ENCODE peak calls at places on chromosomes 6 and 20, in six cellular contexts. P is LNCaP clone FGC, C is body of pancreas, F is astrocyte of the spinal cord, U is AG10803, S is AG04450. Z is an unnamed sample.

GRCh38 chr6:113707194-113707593 is 150.0 kb upstream of the MARCKS start:
- DNase-seq in U (no peak), F (no peak), C (no peak), P (no peak), S (no peak), Z (no peak)

GRCh38 chr20:57835462-57836455 is 125.9 kb upstream of the PMEPA1 start:
- DNase-seq in S (no peak), P (no peak), U (no peak), F (no peak), C (no peak), Z (no peak)

GRCh38 chr6:135796884-135797283 is 54.6 kb upstream of the PDE7B start:
- DNase-seq in F (no peak), P (peak), C (no peak), U (peak), S (no peak), Z (no peak)

GRCh38 chr20:6663104-6663503 is 104.4 kb upstream of the BMP2 start:
- DNase-seq in U (no peak), S (no peak), P (no peak), F (no peak), C (no peak), Z (no peak)

GRCh38 chr6:41298785-41299498 is 12.5 kb upstream of the TREM1 start:
- DNase-seq in C (no peak), F (no peak), P (no peak), U (no peak), S (no peak), Z (no peak)

GRCh38 chr20:47246061-47246460 is 110.4 kb downstream of the ZMYND8 start:
- DNase-seq in S (no peak), C (no peak), P (no peak), U (no peak), F (no peak), Z (no peak)

GRCh38 chr6:3228046-3228671 is 706 bp upstream of the TUBB2B start:
- DNase-seq in U (no peak), F (no peak), S (no peak), P (no peak), C (no peak), Z (peak)

GRCh38 chr20:61520761-61521460 is 268.9 kb downstream of the CDH4 start:
- DNase-seq in F (peak), S (peak), P (no peak), C (no peak), U (peak), Z (no peak)

GRCh38 chr20:23446505-23446904 is 6.2 kb downstream of the CST11 start:
- DNase-seq in U (peak), P (no peak), S (no peak), F (peak), C (peak), Z (no peak)

GRCh38 chr6:30450908-30451818 is 38.1 kb upstream of the HLA-E start:
- DNase-seq in P (no peak), U (peak), C (no peak), F (peak), S (peak), Z (no peak)

GRCh38 chr6:42564496-42564890 is 664 bp downstream of the UBR2 start:
- DNase-seq in F (no peak), S (no peak), C (no peak), P (no peak), U (no peak), Z (no peak)

GRCh38 chr6:124870611-124871201 is 91.5 kb upstream of the RNF217 start:
- DNase-seq in C (no peak), F (peak), P (no peak), U (peak), S (peak), Z (no peak)

GRCh38 chr20:62818592-62819493 is 2.0 kb downstream of the COL9A3 start:
- DNase-seq in S (no peak), U (no peak), F (peak), P (no peak), C (peak), Z (peak)

GRCh38 chr6:56766806-56767178 is 124.1 kb upstream of the DST start:
- DNase-seq in P (no peak), C (no peak), U (peak), S (peak), F (peak), Z (no peak)

GRCh38 chr6:48476257-48476656 is 365.3 kb upstream of the PTCHD4 start:
- DNase-seq in S (no peak), U (no peak), P (peak), C (no peak), F (peak), Z (no peak)

DNA sequence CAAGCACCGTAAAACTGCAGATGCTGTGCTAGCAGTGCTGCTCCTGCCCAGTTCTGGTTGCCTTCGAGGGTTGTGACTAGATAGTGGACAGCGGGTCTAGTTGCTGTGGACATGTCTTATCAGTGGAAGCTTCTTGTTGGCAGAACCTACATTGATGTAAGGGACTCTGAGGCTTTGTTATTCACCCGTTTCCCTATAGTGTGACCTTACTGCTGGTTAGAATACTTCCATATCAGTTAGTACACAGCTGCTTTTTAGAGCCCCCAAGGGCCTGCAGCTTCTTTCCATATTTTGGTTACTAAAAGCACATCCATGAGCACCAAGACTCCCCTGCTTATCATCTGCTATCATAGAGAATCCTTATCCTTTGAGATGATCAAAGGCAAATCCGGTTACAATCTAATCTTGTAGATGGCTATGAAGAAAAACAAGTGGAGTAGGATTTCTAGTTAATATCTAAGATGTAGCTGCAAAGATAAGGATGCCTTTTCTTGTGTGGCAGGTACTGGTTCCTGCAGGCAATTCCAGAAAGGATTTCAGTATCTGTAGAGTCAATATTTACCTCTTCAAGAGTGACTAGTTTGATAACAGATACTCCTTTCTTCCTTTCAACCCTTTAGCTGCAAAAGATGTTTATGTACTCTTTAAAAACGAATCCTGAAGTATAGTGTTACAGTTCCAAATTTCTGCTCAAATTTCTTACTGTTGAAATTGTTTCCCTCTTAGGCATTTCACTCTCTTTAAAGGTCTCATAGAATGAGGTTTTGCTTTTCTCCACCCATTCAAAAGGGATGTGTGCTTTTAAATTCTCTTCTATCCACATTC is 163.6 kb downstream of the JARID2 start:
- DNase-seq in U (no peak), F (no peak), S (no peak), C (no peak), P (peak), Z (no peak)
- TF ChIP-seq CTCF in U (no peak), F (no peak), S (no peak), C (no peak), P (no peak), Z (no peak)

GRCh38 chr6:77123527-77123926 is 339.8 kb downstream of the HTR1B start:
- DNase-seq in U (no peak), P (no peak), F (no peak), S (no peak), C (no peak), Z (no peak)
- TF ChIP-seq CTCF in U (no peak), P (no peak), F (no peak), S (no peak), C (no peak), Z (no peak)

GRCh38 chr20:38726849-38727601 is 2.7 kb downstream of the SLC32A1 start:
- DNase-seq in C (peak), S (no peak), F (no peak), U (no peak), P (no peak), Z (peak)
- TF ChIP-seq CTCF in C (no peak), S (peak), F (peak), U (peak), P (peak), Z (no peak)

GRCh38 chr6:35757461-35758123 is 18.8 kb upstream of the CLPSL2 start:
- DNase-seq in S (no peak), F (peak), U (peak), C (no peak), P (no peak), Z (no peak)
- TF ChIP-seq CTCF in S (peak), F (peak), U (peak), C (peak), P (no peak), Z (no peak)

GRCh38 chr20:37943501-37944455 is 40.9 kb downstream of the VSTM2L start:
- DNase-seq in U (no peak), S (no peak), C (no peak), F (no peak), P (no peak), Z (peak)
- TF ChIP-seq CTCF in U (no peak), S (no peak), C (no peak), F (no peak), P (no peak), Z (no peak)

DNA sequence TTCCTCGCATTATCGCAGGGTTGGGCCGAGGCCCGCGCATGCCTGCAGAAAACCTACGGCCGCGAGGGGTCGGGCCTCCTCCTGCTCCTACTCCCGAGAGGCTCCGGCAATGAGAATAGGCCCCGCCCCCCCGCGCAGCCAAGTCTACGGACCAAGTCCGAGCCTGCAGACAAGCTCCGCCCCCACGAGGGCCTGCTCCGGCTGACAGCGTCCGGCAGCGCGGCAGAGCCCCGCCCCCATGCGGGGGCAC is 3.1 kb upstream of the GPSM3 start:
- DNase-seq in U (peak), F (peak), C (peak), P (peak), S (peak), Z (peak)
- TF ChIP-seq CTCF in U (peak), F (peak), C (peak), P (no peak), S (peak), Z (peak)

GRCh38 chr6:161835426-161836029 is 561.7 kb upstream of the AGPAT4 start:
- DNase-seq in F (peak), S (no peak), C (no peak), U (no peak), P (no peak), Z (no peak)

GRCh38 chr6:161837449-161837735 is 563.5 kb upstream of the AGPAT4 start:
- DNase-seq in P (no peak), U (no peak), C (no peak), F (no peak), S (no peak), Z (no peak)

GRCh38 chr6:161837854-161838253 is 564.0 kb upstream of the AGPAT4 start:
- DNase-seq in F (peak), C (no peak), S (no peak), U (no peak), P (no peak), Z (no peak)

GRCh38 chr6:161838306-161839035 is 564.6 kb upstream of the AGPAT4 start:
- DNase-seq in S (no peak), U (no peak), P (no peak), C (no peak), F (no peak), Z (no peak)

DNA sequence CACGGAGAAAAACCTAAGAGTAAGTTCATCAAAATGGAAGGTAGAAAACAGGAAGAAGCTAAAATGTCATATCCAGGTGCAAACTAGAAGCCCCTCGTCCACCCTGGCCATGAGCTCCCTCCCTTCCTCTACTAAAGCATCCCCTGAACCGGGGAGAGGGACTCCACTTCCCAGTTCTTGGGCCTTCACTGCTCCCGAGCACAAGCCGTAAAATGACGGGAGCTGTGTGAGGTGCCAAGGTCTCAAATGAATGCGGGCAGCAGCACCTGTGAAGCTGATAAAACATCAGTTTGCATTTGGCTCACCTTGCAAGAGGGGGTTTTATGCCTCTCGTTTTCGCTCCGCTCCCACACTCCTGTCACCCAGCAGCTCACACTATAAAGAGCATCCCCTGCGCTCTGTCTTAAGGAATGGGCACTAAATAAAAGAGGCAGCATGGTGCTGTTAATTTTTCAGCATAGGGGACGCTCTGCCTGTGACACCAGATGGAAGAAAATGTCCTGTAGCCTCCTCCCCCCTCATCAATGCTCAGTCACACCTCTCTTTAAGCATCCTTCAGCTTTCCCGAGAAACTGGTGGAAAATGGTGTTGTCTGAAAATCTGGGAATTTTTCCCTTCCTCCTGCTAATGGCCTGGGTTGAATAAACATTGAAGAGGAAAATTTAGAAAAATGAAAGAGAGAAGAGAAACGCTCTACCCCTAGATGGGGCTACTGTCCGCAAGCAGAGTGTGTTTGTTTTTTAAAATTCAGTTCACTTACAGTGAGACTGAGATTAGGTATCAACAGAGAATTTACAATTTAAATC is 563.0 kb upstream of the AGPAT4 start:
- DNase-seq in C (peak), U (no peak), F (peak), S (no peak), P (no peak), Z (no peak)
- TF ChIP-seq CTCF in C (peak), U (peak), F (peak), S (peak), P (peak), Z (peak)

GRCh38 chr6:168713839-168714238 is 272.9 kb downstream of the SMOC2 start:
- DNase-seq in S (no peak), F (no peak), U (no peak), C (peak), P (no peak), Z (no peak)
- TF ChIP-seq CTCF in S (no peak), F (no peak), U (no peak), C (peak), P (peak), Z (no peak)

GRCh38 chr6:10749734-10750133 is 2.1 kb downstream of the TMEM14B start:
- DNase-seq in P (no peak), U (no peak), F (no peak), C (no peak), S (no peak), Z (no peak)
- TF ChIP-seq CTCF in P (no peak), U (no peak), F (no peak), C (no peak), S (no peak), Z (no peak)

Z was measured in mesothelial cell of epicardium.